ENCODE peak calls at places on chromosome 9, in five cellular contexts. One of them, this sample, is unnamed.

GRCh38 chr9:700365-701282 is 140.9 kb upstream of the DMRT1 start:
- DNase-seq in upper lobe of left lung: no peak
- DNase-seq in A549: no peak
- DNase-seq in ovary: no peak
- DNase-seq in transverse colon: no peak
- DNase-seq in this sample: no peak

GRCh38 chr9:97747201-97747965 is 50.2 kb upstream of the XPA start:
- DNase-seq in A549: no peak
- DNase-seq in transverse colon: no peak
- DNase-seq in upper lobe of left lung: no peak
- DNase-seq in ovary: no peak
- DNase-seq in this sample: no peak

GRCh38 chr9:26955222-26955903 is 849 bp upstream of the IFT74 start:
- DNase-seq in transverse colon: peak; percentile 24
- DNase-seq in A549: no peak
- DNase-seq in ovary: no peak
- DNase-seq in upper lobe of left lung: no peak
- DNase-seq in this sample: no peak

GRCh38 chr9:100488171-100488570 is 15.2 kb downstream of the TMEFF1 start:
- DNase-seq in transverse colon: no peak
- DNase-seq in A549: no peak
- DNase-seq in upper lobe of left lung: no peak
- DNase-seq in ovary: no peak
- DNase-seq in this sample: no peak

GRCh38 chr9:92187989-92188714 is 72.9 kb upstream of the SPTLC1 start:
- DNase-seq in ovary: no peak
- DNase-seq in A549: no peak
- DNase-seq in transverse colon: no peak
- DNase-seq in upper lobe of left lung: no peak
- DNase-seq in this sample: no peak

GRCh38 chr9:127742435-127743088 is 7.5 kb upstream of the TOR2A start:
- DNase-seq in transverse colon: no peak
- DNase-seq in ovary: peak; percentile 82
- DNase-seq in A549: peak; percentile 94
- DNase-seq in upper lobe of left lung: peak; percentile 39
- DNase-seq in this sample: peak; percentile 80

GRCh38 chr9:131404987-131405386 is 11.1 kb downstream of the PRRC2B start:
- DNase-seq in transverse colon: no peak
- DNase-seq in ovary: no peak
- DNase-seq in upper lobe of left lung: no peak
- DNase-seq in A549: no peak
- DNase-seq in this sample: no peak

GRCh38 chr9:121281614-121282291 is 13.8 kb downstream of the GSN start:
- DNase-seq in upper lobe of left lung: peak; percentile 95
- DNase-seq in ovary: peak; percentile 86
- DNase-seq in transverse colon: peak; percentile 94
- DNase-seq in A549: peak; percentile 71
- DNase-seq in this sample: peak; percentile 94

GRCh38 chr9:89185980-89186379 is 7.4 kb upstream of the SHC3 start:
- DNase-seq in transverse colon: no peak
- DNase-seq in upper lobe of left lung: no peak
- DNase-seq in ovary: no peak
- DNase-seq in A549: no peak
- DNase-seq in this sample: no peak

GRCh38 chr9:68798408-68798807 is 93.4 kb downstream of the PIP5K1B start:
- DNase-seq in upper lobe of left lung: no peak
- DNase-seq in ovary: no peak
- DNase-seq in transverse colon: no peak
- DNase-seq in A549: no peak
- DNase-seq in this sample: no peak

GRCh38 chr9:130186839-130187522 is 14.8 kb downstream of the NCS1 start:
- DNase-seq in upper lobe of left lung: peak; percentile 57
- DNase-seq in A549: peak; percentile 97
- DNase-seq in ovary: peak; percentile 70
- DNase-seq in transverse colon: peak; percentile 80
- DNase-seq in this sample: peak; percentile 90

GRCh38 chr9:87324613-87325194 is 173.0 kb upstream of the DAPK1 start:
- DNase-seq in ovary: no peak
- DNase-seq in transverse colon: no peak
- DNase-seq in A549: peak; percentile 31
- DNase-seq in upper lobe of left lung: no peak
- DNase-seq in this sample: no peak

GRCh38 chr9:18754537-18754936 is 278.5 kb downstream of the SAXO1 start:
- DNase-seq in upper lobe of left lung: no peak
- DNase-seq in A549: no peak
- DNase-seq in transverse colon: no peak
- DNase-seq in ovary: no peak
- DNase-seq in this sample: no peak

GRCh38 chr9:129146441-129146933 is 31.6 kb downstream of the IER5L start:
- DNase-seq in upper lobe of left lung: no peak
- DNase-seq in ovary: peak; percentile 63
- DNase-seq in A549: no peak
- DNase-seq in transverse colon: no peak
- DNase-seq in this sample: peak; percentile 83

GRCh38 chr9:97186493-97186892 is 121.0 kb upstream of the CCDC180 start:
- DNase-seq in upper lobe of left lung: no peak
- DNase-seq in ovary: no peak
- DNase-seq in A549: no peak
- DNase-seq in transverse colon: no peak
- DNase-seq in this sample: no peak

GRCh38 chr9:68492801-68493200 is 47.9 kb downstream of the TMEM252 start:
- DNase-seq in A549: no peak
- DNase-seq in ovary: no peak
- DNase-seq in upper lobe of left lung: no peak
- DNase-seq in transverse colon: no peak
- DNase-seq in this sample: no peak

GRCh38 chr9:83312543-83312942 is 225.7 kb downstream of the FRMD3 start:
- DNase-seq in ovary: no peak
- DNase-seq in upper lobe of left lung: no peak
- DNase-seq in A549: no peak
- DNase-seq in transverse colon: no peak
- DNase-seq in this sample: no peak

GRCh38 chr9:108117775-108118174 is 628.2 kb upstream of the KLF4 start:
- DNase-seq in transverse colon: no peak
- DNase-seq in ovary: no peak
- DNase-seq in A549: no peak
- DNase-seq in upper lobe of left lung: no peak
- DNase-seq in this sample: no peak

GRCh38 chr9:100099722-100100042 is 639 bp downstream of the INVS start:
- DNase-seq in upper lobe of left lung: peak; percentile 75
- DNase-seq in transverse colon: no peak
- DNase-seq in A549: no peak
- DNase-seq in ovary: no peak
- DNase-seq in this sample: peak; percentile 63

GRCh38 chr9:97895695-97896332 is 26.5 kb downstream of the TRMO start:
- DNase-seq in transverse colon: no peak
- DNase-seq in upper lobe of left lung: no peak
- DNase-seq in A549: peak; percentile 32
- DNase-seq in ovary: no peak
- DNase-seq in this sample: no peak

GRCh38 chr9:106077731-106078130 is 383.4 kb downstream of the TMEM38B start:
- DNase-seq in transverse colon: no peak
- DNase-seq in ovary: no peak
- DNase-seq in A549: no peak
- DNase-seq in upper lobe of left lung: no peak
- DNase-seq in this sample: no peak

GRCh38 chr9:106731910-106732309 is 131.1 kb upstream of the ZNF462 start:
- DNase-seq in upper lobe of left lung: no peak
- DNase-seq in ovary: no peak
- DNase-seq in transverse colon: no peak
- DNase-seq in A549: no peak
- DNase-seq in this sample: no peak

GRCh38 chr9:68732405-68733020 is 27.5 kb downstream of the PIP5K1B start:
- DNase-seq in upper lobe of left lung: no peak
- DNase-seq in transverse colon: no peak
- DNase-seq in ovary: no peak
- DNase-seq in A549: no peak
- DNase-seq in this sample: no peak

GRCh38 chr9:93223241-93224180 is 39.6 kb downstream of the WNK2 start:
- DNase-seq in upper lobe of left lung: no peak
- DNase-seq in transverse colon: peak; percentile 66
- DNase-seq in ovary: no peak
- DNase-seq in A549: peak; percentile 65
- DNase-seq in this sample: no peak

GRCh38 chr9:86287013-86287412 is 4.7 kb upstream of the ISCA1 start:
- DNase-seq in A549: peak; percentile 13
- DNase-seq in transverse colon: no peak
- DNase-seq in upper lobe of left lung: no peak
- DNase-seq in ovary: peak; percentile 42
- DNase-seq in this sample: no peak

GRCh38 chr9:27176971-27177370 is 67.9 kb downstream of the TEK start:
- DNase-seq in transverse colon: no peak
- DNase-seq in A549: no peak
- DNase-seq in ovary: no peak
- DNase-seq in upper lobe of left lung: no peak
- DNase-seq in this sample: no peak

GRCh38 chr9:129682381-129682780 is 16.9 kb downstream of the PRRX2 start:
- DNase-seq in ovary: no peak
- DNase-seq in A549: no peak
- DNase-seq in transverse colon: peak; percentile 48
- DNase-seq in upper lobe of left lung: no peak
- DNase-seq in this sample: no peak

GRCh38 chr9:132006657-132007370 is 72.9 kb downstream of the MED27 start:
- DNase-seq in upper lobe of left lung: no peak
- DNase-seq in ovary: no peak
- DNase-seq in A549: no peak
- DNase-seq in transverse colon: no peak
- DNase-seq in this sample: no peak

GRCh38 chr9:88025411-88026132 is 51.2 kb upstream of the CDK20 start:
- DNase-seq in A549: no peak
- DNase-seq in ovary: no peak
- DNase-seq in transverse colon: no peak
- DNase-seq in upper lobe of left lung: no peak
- DNase-seq in this sample: no peak

GRCh38 chr9:3968891-3969290 is 331.0 kb downstream of the GLIS3 start:
- DNase-seq in transverse colon: no peak
- DNase-seq in upper lobe of left lung: no peak
- DNase-seq in A549: no peak
- DNase-seq in ovary: no peak
- DNase-seq in this sample: no peak

GRCh38 chr9:78397045-78397843 is 100.3 kb downstream of the PSAT1 start:
- DNase-seq in A549: no peak
- DNase-seq in transverse colon: no peak
- DNase-seq in ovary: no peak
- DNase-seq in upper lobe of left lung: no peak
- DNase-seq in this sample: no peak

GRCh38 chr9:81979196-81979595 is 9.4 kb upstream of the SPATA31D1 start:
- DNase-seq in upper lobe of left lung: no peak
- DNase-seq in transverse colon: no peak
- DNase-seq in ovary: no peak
- DNase-seq in A549: no peak
- DNase-seq in this sample: no peak

GRCh38 chr9:3498691-3499090 is 27.1 kb downstream of the RFX3 start:
- DNase-seq in A549: no peak
- DNase-seq in transverse colon: no peak
- DNase-seq in ovary: no peak
- DNase-seq in upper lobe of left lung: no peak
- DNase-seq in this sample: no peak

GRCh38 chr9:124600407-124600806 is 93.2 kb upstream of the NR5A1 start:
- DNase-seq in ovary: no peak
- DNase-seq in A549: no peak
- DNase-seq in transverse colon: no peak
- DNase-seq in upper lobe of left lung: no peak
- DNase-seq in this sample: no peak

GRCh38 chr9:4832786-4833579 is 40.2 kb downstream of the RCL1 start:
- DNase-seq in transverse colon: no peak
- DNase-seq in ovary: no peak
- DNase-seq in upper lobe of left lung: no peak
- DNase-seq in A549: peak; percentile 70
- DNase-seq in this sample: no peak

GRCh38 chr9:4887556-4887955 is 94.8 kb downstream of the RCL1 start:
- DNase-seq in ovary: no peak
- DNase-seq in transverse colon: no peak
- DNase-seq in A549: no peak
- DNase-seq in upper lobe of left lung: peak; percentile 72
- DNase-seq in this sample: no peak

GRCh38 chr9:119761737-119762136 is 392.5 kb upstream of the BRINP1 start:
- DNase-seq in transverse colon: no peak
- DNase-seq in ovary: no peak
- DNase-seq in A549: no peak
- DNase-seq in upper lobe of left lung: no peak
- DNase-seq in this sample: no peak

DNA sequence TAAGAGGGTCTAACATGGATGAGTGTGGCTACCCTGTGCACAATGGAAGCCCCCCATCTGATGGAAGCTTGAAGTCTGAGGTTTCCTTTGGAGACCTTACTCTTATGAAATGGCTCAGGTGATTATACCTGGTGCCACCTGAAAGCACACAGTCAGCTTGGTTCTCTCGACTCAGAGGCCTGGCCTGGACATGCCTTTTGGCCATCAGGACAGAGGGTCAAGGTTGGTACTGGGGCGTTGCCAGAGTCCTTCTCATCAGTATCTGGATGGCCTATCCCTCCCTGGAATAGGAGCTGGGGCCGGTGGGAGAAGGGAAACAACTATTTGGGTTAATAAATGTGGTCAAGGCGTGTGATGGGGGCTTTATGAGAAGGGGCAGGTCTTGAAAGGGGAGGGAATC is 48.9 kb downstream of the COL27A1 start:
- DNase-seq in transverse colon: no peak
- DNase-seq in upper lobe of left lung: no peak
- DNase-seq in ovary: no peak
- DNase-seq in A549: no peak
- DNase-seq in this sample: no peak
- H3K4me1 ChIP-seq in transverse colon: no peaks in the 10 kb centered on the region
- H3K4me1 ChIP-seq in upper lobe of left lung: no peaks in the 10 kb centered on the region
- H3K4me1 ChIP-seq in ovary: peaks cover 5% of the 10 kb centered on the region
- H3K4me1 ChIP-seq in A549: peaks cover 10% of the 10 kb centered on the region
- H3K4me1 ChIP-seq in this sample: no peaks in the 10 kb centered on the region

GRCh38 chr9:135029434-135029833 is 58.0 kb upstream of the OLFM1 start:
- DNase-seq in upper lobe of left lung: no peak
- DNase-seq in A549: no peak
- DNase-seq in transverse colon: no peak
- DNase-seq in ovary: no peak
- DNase-seq in this sample: no peak
- TF ChIP-seq EP300 in upper lobe of left lung: no peak
- TF ChIP-seq EP300 in A549: no peak
- TF ChIP-seq EP300 in transverse colon: no peak
- TF ChIP-seq EP300 in ovary: no peak
- TF ChIP-seq EP300 in this sample: no peak

GRCh38 chr9:80948107-80948506 is 741.2 kb downstream of the TLE1 start:
- DNase-seq in A549: no peak
- DNase-seq in upper lobe of left lung: no peak
- DNase-seq in transverse colon: no peak
- DNase-seq in ovary: no peak
- DNase-seq in this sample: no peak
- TF ChIP-seq CTCF in A549: no peak
- TF ChIP-seq CTCF in upper lobe of left lung: no peak
- TF ChIP-seq CTCF in transverse colon: no peak
- TF ChIP-seq CTCF in ovary: no peak
- TF ChIP-seq CTCF in this sample: no peak

DNA sequence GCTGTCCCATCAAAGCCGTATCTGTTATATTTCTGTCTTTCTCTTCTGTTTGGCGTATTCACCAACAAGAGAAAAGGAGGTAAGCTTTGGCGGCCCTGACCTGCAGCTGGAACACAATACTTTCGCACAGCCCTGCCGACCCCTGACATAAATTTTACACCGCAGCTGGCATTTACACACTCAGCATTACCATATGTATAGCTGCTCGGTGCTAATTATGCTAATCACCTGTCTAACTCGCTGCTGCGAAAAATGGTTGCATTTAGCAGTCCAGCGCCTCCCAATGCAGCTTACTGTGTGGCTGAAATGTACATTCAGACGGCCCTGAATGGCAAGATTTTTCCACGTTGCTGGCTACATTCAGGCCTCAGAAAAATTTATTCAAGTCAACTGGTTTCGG is 20.8 kb downstream of the PTCH1 start:
- DNase-seq in ovary: no peak
- DNase-seq in transverse colon: no peak
- DNase-seq in A549: no peak
- DNase-seq in upper lobe of left lung: no peak
- DNase-seq in this sample: no peak
- H3K4me1 ChIP-seq in ovary: peaks cover 19% of the 10 kb centered on the region
- H3K4me1 ChIP-seq in transverse colon: peaks cover 3% of the 10 kb centered on the region
- H3K4me1 ChIP-seq in A549: peaks cover 3% of the 10 kb centered on the region
- H3K4me1 ChIP-seq in upper lobe of left lung: peaks cover 30% of the 10 kb centered on the region
- H3K4me1 ChIP-seq in this sample: peaks cover 37% of the 10 kb centered on the region